ENCODE peak calls at places on chromosome 3, in five cellular contexts. Z is breast epithelium, J is spleen, U is stomach, S is H54. L is an unnamed sample.
A peak's percentile ranks its signal among the peaks of the same experiment; 100 is the strongest.

GRCh38 chr3:7282988-7283387 is 422.1 kb downstream of the GRM7 start:
- DNase-seq in Z (no peak), J (no peak), U (no peak), S (no peak), L (no peak)

GRCh38 chr3:109023656-109024254 is 70.1 kb upstream of the GUCA1C start:
- DNase-seq in Z (no peak), J (no peak), U (peak; percentile 32), S (no peak), L (no peak)

GRCh38 chr3:60403866-60404265 is 847.4 kb downstream of the FHIT start:
- DNase-seq in Z (no peak), J (no peak), U (no peak), S (no peak), L (no peak)

GRCh38 chr3:147318900-147319299 is 87.4 kb downstream of the ZIC4 start:
- DNase-seq in Z (no peak), J (no peak), U (no peak), S (no peak), L (no peak)

GRCh38 chr3:129412542-129413198 is 15.8 kb downstream of the EFCAB12 start:
- DNase-seq in Z (peak; percentile 15), J (no peak), U (no peak), S (no peak), L (no peak)

GRCh38 chr3:159858650-159859049 is 130.0 kb upstream of the IL12A start:
- DNase-seq in Z (no peak), J (no peak), U (no peak), S (no peak), L (no peak)

GRCh38 chr3:116338713-116339112 is 106.6 kb downstream of the LSAMP start:
- DNase-seq in Z (no peak), J (no peak), U (no peak), S (no peak), L (no peak)

GRCh38 chr3:114855839-114856238 is 291.2 kb downstream of the ZBTB20 start:
- DNase-seq in Z (no peak), J (no peak), U (no peak), S (no peak), L (no peak)

GRCh38 chr3:49805367-49805782 is 2.3 kb downstream of the INKA1 start:
- DNase-seq in Z (peak; percentile 74), J (peak; percentile 89), U (peak; percentile 83), S (no peak), L (peak; percentile 87)

GRCh38 chr3:36923523-36923943 is 21.3 kb downstream of the TRANK1 start:
- DNase-seq in Z (no peak), J (peak; percentile 56), U (no peak), S (no peak), L (no peak)

GRCh38 chr3:170572665-170573253 is 13.1 kb downstream of the SLC7A14 start:
- DNase-seq in Z (no peak), J (no peak), U (no peak), S (peak; percentile 33), L (no peak)

DNA sequence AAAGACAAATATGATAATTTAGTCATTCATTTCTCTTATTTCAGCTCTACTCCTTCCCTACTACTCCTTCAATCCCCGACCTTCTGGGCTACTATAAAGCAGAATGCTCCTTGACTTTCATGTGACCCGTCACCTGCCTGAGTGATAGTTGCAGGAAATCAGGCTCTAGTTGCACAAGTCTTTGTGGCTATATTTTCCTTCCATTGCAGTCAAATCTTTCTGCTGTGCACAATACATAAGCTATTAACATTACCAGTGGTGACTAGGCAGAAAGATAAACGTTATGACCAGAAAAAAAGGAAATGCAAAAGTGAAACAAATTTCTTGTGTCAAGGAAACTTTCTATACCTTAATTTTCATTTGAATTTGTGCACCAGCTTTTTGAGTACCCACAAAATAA is 2.3 kb downstream of the SUCNR1 start:
- DNase-seq in Z (no peak), J (no peak), U (no peak), S (no peak), L (no peak)
- TF ChIP-seq POLR2A in Z (no peak), J (no peak), U (no peak), S (no peak), L (no peak)

GRCh38 chr3:52289338-52289746 is 1.7 kb downstream of the GLYCTK start:
- DNase-seq in Z (no peak), J (no peak), U (peak; percentile 61), S (no peak), L (no peak)
- TF ChIP-seq POLR2A in Z (no peak), J (no peak), U (no peak), S (no peak), L (no peak)

GRCh38 chr3:111864821-111865656 is 6.0 kb downstream of the PHLDB2 start:
- DNase-seq in Z (no peak), J (no peak), U (no peak), S (no peak), L (no peak)
- TF ChIP-seq POLR2A in Z (no peak), J (no peak), U (no peak), S (no peak), L (no peak)

GRCh38 chr3:52086939-52087675 is 30.7 kb upstream of the DUSP7 start:
- DNase-seq in Z (no peak), J (peak; percentile 58), U (no peak), S (no peak), L (no peak)
- TF ChIP-seq POLR2A in Z (no peak), J (no peak), U (no peak), S (no peak), L (no peak)

GRCh38 chr3:141365206-141365605 is 3.1 kb upstream of the ZBTB38 start:
- DNase-seq in Z (no peak), J (no peak), U (no peak), S (no peak), L (no peak)

GRCh38 chr3:141366285-141367037 is 1.8 kb upstream of the ZBTB38 start:
- DNase-seq in Z (no peak), J (no peak), U (peak; percentile 75), S (peak; percentile 26), L (peak; percentile 80)

GRCh38 chr3:141368925-141369794 is 856 bp downstream of the ZBTB38 start:
- DNase-seq in Z (no peak), J (no peak), U (no peak), S (no peak), L (no peak)

GRCh38 chr3:141368062-141368924 is at the start of gene ZBTB38:
- DNase-seq in Z (peak; percentile 86), J (peak; percentile 87), U (peak; percentile 93), S (peak; percentile 72), L (peak; percentile 86)

DNA sequence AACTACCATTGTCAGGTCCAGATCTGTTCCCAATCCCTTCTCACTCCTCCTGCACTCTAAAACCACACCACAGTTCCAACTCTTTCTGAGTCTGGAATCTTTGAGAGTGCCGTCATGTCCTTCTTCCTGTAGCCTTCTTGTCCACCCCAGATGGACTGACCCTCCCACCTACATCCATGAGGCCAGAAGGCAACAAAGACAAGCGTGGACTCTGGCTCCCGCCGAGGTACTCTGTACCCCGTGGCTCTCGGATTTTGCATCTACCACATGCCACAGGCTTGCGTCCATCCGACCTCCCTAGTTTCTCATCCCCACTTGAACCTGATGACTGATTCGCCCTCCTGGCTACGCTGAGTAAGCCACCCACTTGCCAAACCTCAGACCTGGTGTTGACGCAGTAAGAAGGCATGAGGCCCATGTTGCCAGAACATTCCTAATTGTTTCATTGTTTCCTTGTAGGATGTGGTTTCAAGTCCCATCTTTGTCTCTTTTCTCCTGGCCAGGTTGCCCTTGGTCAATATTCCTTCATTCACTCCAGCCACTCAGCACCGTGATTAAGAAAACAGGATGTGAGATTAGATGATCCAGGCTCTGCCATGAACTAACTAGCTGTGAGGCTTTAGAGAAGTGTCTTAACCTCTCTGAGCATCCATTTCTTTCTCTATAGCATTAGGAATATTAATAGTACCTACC is 1.1 kb upstream of the ZBTB38 start:
- DNase-seq in Z (peak; percentile 64), J (no peak), U (no peak), S (peak; percentile 31), L (peak; percentile 85)
- TF ChIP-seq POLR2A in Z (no peak), J (no peak), U (no peak), S (peak; percentile 29), L (peak; percentile 45)

GRCh38 chr3:195442573-195443390 is at the start of gene ACAP2:
- DNase-seq in Z (peak; percentile 100), J (peak; percentile 100), U (peak; percentile 100), S (peak; percentile 100), L (peak; percentile 100)

GRCh38 chr3:195441476-195441970 is 1.3 kb downstream of the ACAP2 start:
- DNase-seq in Z (no peak), J (no peak), U (no peak), S (no peak), L (no peak)

GRCh38 chr3:195441971-195442572 is 748 bp downstream of the ACAP2 start:
- DNase-seq in Z (no peak), J (peak; percentile 91), U (peak; percentile 35), S (peak; percentile 33), L (peak; percentile 29)

GRCh38 chr3:195445885-195446284 is 3.1 kb upstream of the ACAP2 start:
- DNase-seq in Z (no peak), J (no peak), U (no peak), S (no peak), L (no peak)

DNA sequence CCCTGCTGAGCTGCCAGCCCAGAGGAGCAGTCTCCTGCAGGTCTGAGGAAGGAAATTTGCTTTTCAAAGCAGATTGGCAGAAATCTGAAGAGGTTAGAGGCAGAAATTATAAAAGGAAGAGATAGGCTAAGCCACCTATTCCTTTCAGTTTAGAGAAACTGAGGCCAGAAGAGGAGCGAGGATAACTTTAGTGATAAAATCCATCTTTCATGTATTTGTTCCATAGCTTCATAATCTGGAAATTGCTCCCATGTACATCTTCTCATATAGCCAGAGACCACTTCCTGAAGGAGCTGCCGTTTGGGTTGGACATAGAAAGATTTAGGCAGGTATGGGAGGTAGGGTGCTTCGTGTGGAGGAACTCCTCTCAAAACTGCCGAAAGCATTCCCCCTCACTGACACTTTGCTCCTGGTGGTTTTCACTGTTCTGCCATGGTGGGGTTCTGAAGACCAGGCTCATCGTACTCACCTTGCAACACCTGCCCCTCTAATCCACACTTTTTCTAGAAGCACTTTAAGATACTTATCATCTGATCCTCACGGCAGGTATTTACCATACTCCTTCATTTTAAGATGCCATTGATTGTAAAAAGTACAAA is 670 bp upstream of the ACAP2 start:
- DNase-seq in Z (no peak), J (no peak), U (no peak), S (no peak), L (no peak)
- TF ChIP-seq POLR2A in Z (no peak), J (no peak), U (no peak), S (peak; percentile 37), L (no peak)

GRCh38 chr3:113019182-113020137 is 28.7 kb downstream of the GTPBP8 start:
- DNase-seq in Z (peak; percentile 88), J (peak; percentile 95), U (peak; percentile 89), S (peak; percentile 85), L (peak; percentile 82)
- TF ChIP-seq POLR2A in Z (peak; percentile 31), J (no peak), U (no peak), S (peak; percentile 53), L (peak; percentile 51)